ENCODE peak calls at places on chromosomes 12 and 14, in seven cellular contexts. R is dorsolateral prefrontal cortex, V is type B pancreatic cell, X is astrocyte of the spinal cord, M is fibroblast of villous mesenchyme, O is RWPE1, Z is body of pancreas. C is an unnamed sample.

GRCh38 chr14:80003138-80003537 is 208.2 kb downstream of the DIO2 start:
- DNase-seq in V (no peak), X (no peak), M (peak; percentile 58), Z (no peak), O (no peak), R (no peak), C (no peak)

GRCh38 chr14:22811752-22812151 is 3.5 kb downstream of the SLC7A7 start:
- DNase-seq in M (peak; percentile 30), V (no peak), X (no peak), O (no peak), R (no peak), Z (no peak), C (no peak)

GRCh38 chr14:39034481-39035296 is 68.3 kb downstream of the SEC23A start:
- DNase-seq in V (no peak), R (no peak), M (no peak), Z (no peak), O (no peak), X (peak; percentile 18), C (no peak)

GRCh38 chr12:127750076-127750840 is 516.7 kb upstream of the TMEM132C start:
- DNase-seq in Z (no peak), M (peak; percentile 37), R (peak; percentile 63), X (peak; percentile 0), O (no peak), V (no peak), C (no peak)

GRCh38 chr12:34605510-34605887 is 583.2 kb downstream of the ALG10 start:
- DNase-seq in V (no peak), R (no peak), Z (no peak), O (no peak), X (no peak), M (no peak), C (no peak)

GRCh38 chr12:129762436-129762835 is 141.4 kb downstream of the TMEM132D start:
- DNase-seq in R (peak; percentile 48), X (no peak), Z (no peak), M (no peak), O (no peak), V (no peak), C (no peak)

GRCh38 chr12:57208946-57209282 is 7.7 kb upstream of the NXPH4 start:
- DNase-seq in M (no peak), X (no peak), Z (no peak), V (no peak), O (no peak), R (peak; percentile 80), C (no peak)

GRCh38 chr14:69370061-69370460 is 28.0 kb downstream of the ERH start:
- DNase-seq in R (no peak), Z (no peak), X (no peak), O (no peak), M (no peak), V (no peak), C (no peak)

GRCh38 chr12:38850463-38850862 is 54.9 kb downstream of the CPNE8 start:
- DNase-seq in R (no peak), Z (no peak), M (peak; percentile 36), X (no peak), O (no peak), V (no peak), C (no peak)

GRCh38 chr12:47763481-47764344 is 5.0 kb upstream of the RAPGEF3 start:
- DNase-seq in M (no peak), V (no peak), O (peak; percentile 52), R (peak; percentile 38), X (no peak), Z (no peak), C (no peak)

GRCh38 chr14:82075566-82075965 is 541.9 kb upstream of the SEL1L start:
- DNase-seq in O (peak; percentile 8), X (no peak), R (no peak), M (peak; percentile 1), V (peak; percentile 74), Z (peak; percentile 16), C (no peak)

GRCh38 chr14:95318870-95319311 is 817 bp downstream of the CLMN start:
- DNase-seq in R (no peak), Z (no peak), O (no peak), V (no peak), M (no peak), X (no peak), C (no peak)

GRCh38 chr12:104340177-104340576 is 36.6 kb downstream of the EID3 start:
- DNase-seq in V (no peak), Z (no peak), R (no peak), X (peak; percentile 58), O (no peak), M (no peak), C (no peak)

GRCh38 chr14:29521526-29522137 is 406.0 kb downstream of the PRKD1 start:
- DNase-seq in Z (no peak), R (no peak), V (no peak), O (no peak), X (no peak), M (peak; percentile 9), C (no peak)

GRCh38 chr14:94031161-94031875 is 5.2 kb downstream of the OTUB2 start:
- DNase-seq in R (no peak), O (no peak), Z (no peak), V (no peak), X (no peak), M (no peak), C (no peak)

GRCh38 chr12:52257074-52257551 is 17.3 kb upstream of the KRT86 start:
- DNase-seq in M (no peak), X (no peak), O (no peak), Z (no peak), V (no peak), R (no peak), C (no peak)

GRCh38 chr12:58916891-58917570 is 3.3 kb downstream of the LRIG3 start:
- DNase-seq in Z (no peak), O (no peak), R (no peak), X (peak; percentile 78), V (no peak), M (peak; percentile 88), C (no peak)

GRCh38 chr14:23299558-23299957 is 3.1 kb downstream of the PPP1R3E start:
- DNase-seq in Z (peak; percentile 30), V (no peak), R (no peak), X (peak; percentile 53), O (no peak), M (peak; percentile 66), C (no peak)

GRCh38 chr14:77139022-77139421 is 2.6 kb downstream of the ZDHHC22 start:
- DNase-seq in V (no peak), R (no peak), O (no peak), Z (no peak), X (no peak), M (no peak), C (no peak)

GRCh38 chr14:104665663-104666522 is 23.5 kb upstream of the INF2 start:
- DNase-seq in M (no peak), O (no peak), V (no peak), R (peak; percentile 95), X (no peak), Z (peak; percentile 71), C (no peak)

GRCh38 chr14:23829736-23830474 is 123.7 kb upstream of the DHRS4 start:
- DNase-seq in M (peak; percentile 90), R (no peak), X (peak; percentile 93), Z (peak; percentile 25), V (no peak), O (peak; percentile 88), C (no peak)

GRCh38 chr12:48973084-48973483 is 1.5 kb upstream of the WNT10B start:
- DNase-seq in R (no peak), V (no peak), X (no peak), O (no peak), M (no peak), Z (no peak), C (no peak)

GRCh38 chr12:48970702-48971334 is 717 bp downstream of the WNT10B start:
- DNase-seq in X (no peak), V (no peak), M (no peak), O (no peak), R (no peak), Z (no peak), C (no peak)

GRCh38 chr12:48973992-48974673 is 2.6 kb upstream of the WNT10B start:
- DNase-seq in O (no peak), R (no peak), X (peak; percentile 42), V (no peak), Z (peak; percentile 43), M (no peak), C (peak; percentile 18)

GRCh38 chr12:48973531-48973930 is 2.0 kb upstream of the WNT10B start:
- DNase-seq in V (no peak), O (no peak), M (peak; percentile 39), R (no peak), X (no peak), Z (no peak), C (peak; percentile 19)

GRCh38 chr12:48972213-48973021 is 882 bp upstream of the WNT10B start:
- DNase-seq in V (no peak), R (no peak), M (no peak), O (no peak), X (no peak), Z (no peak), C (no peak)
- TF ChIP-seq CTCF in V (no peak), R (no peak), M (no peak), O (no peak), X (peak; percentile 13), Z (no peak), C (no peak)

GRCh38 chr12:119642986-119643385 is 24.9 kb upstream of the PRKAB1 start:
- DNase-seq in X (no peak), R (no peak), O (no peak), Z (no peak), V (no peak), M (no peak), C (no peak)
- TF ChIP-seq CTCF in X (peak; percentile 37), R (no peak), O (no peak), Z (no peak), V (peak; percentile 56), M (peak; percentile 44), C (peak; percentile 2)

GRCh38 chr12:76106631-76107030 is 22.1 kb upstream of the NAP1L1 start:
- DNase-seq in M (peak; percentile 57), Z (no peak), X (peak; percentile 43), O (no peak), R (no peak), V (no peak), C (no peak)

GRCh38 chr12:76101739-76102385 is 17.4 kb upstream of the NAP1L1 start:
- DNase-seq in R (no peak), Z (no peak), V (no peak), M (no peak), X (no peak), O (no peak), C (no peak)

GRCh38 chr12:76109879-76110278 is 25.4 kb upstream of the NAP1L1 start:
- DNase-seq in M (no peak), O (no peak), V (no peak), Z (no peak), R (no peak), X (no peak), C (no peak)

GRCh38 chr12:76108356-76108755 is 23.9 kb upstream of the NAP1L1 start:
- DNase-seq in Z (no peak), X (no peak), O (no peak), M (no peak), V (no peak), R (no peak), C (no peak)

DNA sequence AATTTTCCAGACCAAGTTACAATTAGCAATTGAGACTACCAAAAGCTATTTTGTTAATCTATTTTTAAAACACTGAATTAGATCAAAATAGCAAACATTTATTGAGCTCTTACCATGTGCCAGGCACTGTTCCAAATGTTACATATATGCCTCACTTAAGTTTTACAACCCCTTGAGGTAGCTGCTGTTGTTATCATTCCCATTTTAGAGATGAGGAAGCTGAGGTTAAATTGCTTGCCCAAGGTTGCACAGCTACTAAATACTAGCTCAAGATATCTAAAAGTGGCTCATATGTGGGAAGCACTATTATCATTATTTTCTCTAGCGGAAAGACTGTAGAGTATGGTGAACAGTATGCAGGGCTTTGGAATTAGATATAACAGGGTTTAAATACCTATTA is 19.5 kb upstream of the NAP1L1 start:
- DNase-seq in O (no peak), X (no peak), R (no peak), Z (no peak), V (no peak), M (no peak), C (no peak)
- TF ChIP-seq CTCF in O (no peak), X (no peak), R (no peak), Z (no peak), V (no peak), M (no peak), C (no peak)

GRCh38 chr12:70849265-70849960 is 71.1 kb downstream of the PTPRR start:
- DNase-seq in V (no peak), X (peak; percentile 20), M (peak; percentile 25), R (no peak), O (peak; percentile 28), Z (no peak), C (no peak)
- TF ChIP-seq CTCF in V (peak; percentile 69), X (peak; percentile 36), M (peak; percentile 30), R (peak; percentile 54), O (peak; percentile 7), Z (peak; percentile 45), C (peak; percentile 50)

C was measured in D721Med.